ENCODE peak calls at places on chromosomes 5 and 9, in eight cellular contexts. One of them, this sample, is unnamed.

GRCh38 chr5:117657591-117657990 is 1083.0 kb upstream of the SEMA6A start:
- DNase-seq in stimulated activated naive CD8-positive, alpha-beta T cell treated with anti-CD3 and anti-CD28 coated beads, Interleukin-15, amount 100 ng/mL, for 72 hours: no peak
- DNase-seq in nephron progenitor cell: no peak
- DNase-seq in AG09319: no peak
- DNase-seq in pulmonary artery endothelial cell: no peak
- DNase-seq in effector memory CD8-positive, alpha-beta T cell: no peak
- DNase-seq in HFF-Myc: no peak
- DNase-seq in GM23248: no peak
- DNase-seq in this sample: no peak

GRCh38 chr5:173323121-173323798 is 5.0 kb downstream of the STC2 start:
- DNase-seq in stimulated activated naive CD8-positive, alpha-beta T cell treated with anti-CD3 and anti-CD28 coated beads, Interleukin-15, amount 100 ng/mL, for 72 hours: no peak
- DNase-seq in nephron progenitor cell: no peak
- DNase-seq in AG09319: no peak
- DNase-seq in pulmonary artery endothelial cell: no peak
- DNase-seq in effector memory CD8-positive, alpha-beta T cell: no peak
- DNase-seq in HFF-Myc: no peak
- DNase-seq in GM23248: no peak
- DNase-seq in this sample: no peak

GRCh38 chr5:92308679-92309078 is 925.6 kb upstream of the ARRDC3 start:
- DNase-seq in stimulated activated naive CD8-positive, alpha-beta T cell treated with anti-CD3 and anti-CD28 coated beads, Interleukin-15, amount 100 ng/mL, for 72 hours: no peak
- DNase-seq in nephron progenitor cell: no peak
- DNase-seq in AG09319: no peak
- DNase-seq in pulmonary artery endothelial cell: no peak
- DNase-seq in effector memory CD8-positive, alpha-beta T cell: no peak
- DNase-seq in HFF-Myc: no peak
- DNase-seq in GM23248: no peak
- DNase-seq in this sample: no peak

GRCh38 chr5:673140-673836 is 19.9 kb downstream of the TPPP start:
- DNase-seq in stimulated activated naive CD8-positive, alpha-beta T cell treated with anti-CD3 and anti-CD28 coated beads, Interleukin-15, amount 100 ng/mL, for 72 hours: peak
- DNase-seq in nephron progenitor cell: no peak
- DNase-seq in AG09319: no peak
- DNase-seq in pulmonary artery endothelial cell: no peak
- DNase-seq in effector memory CD8-positive, alpha-beta T cell: no peak
- DNase-seq in HFF-Myc: no peak
- DNase-seq in GM23248: no peak
- DNase-seq in this sample: no peak

GRCh38 chr9:132768932-132769894 is 98.9 kb downstream of the GTF3C4 start:
- DNase-seq in stimulated activated naive CD8-positive, alpha-beta T cell treated with anti-CD3 and anti-CD28 coated beads, Interleukin-15, amount 100 ng/mL, for 72 hours: peak
- DNase-seq in nephron progenitor cell: peak
- DNase-seq in AG09319: no peak
- DNase-seq in pulmonary artery endothelial cell: peak
- DNase-seq in effector memory CD8-positive, alpha-beta T cell: peak
- DNase-seq in HFF-Myc: peak
- DNase-seq in GM23248: peak
- DNase-seq in this sample: peak

GRCh38 chr5:115685966-115686691 is 60.3 kb upstream of the TMED7 start:
- DNase-seq in stimulated activated naive CD8-positive, alpha-beta T cell treated with anti-CD3 and anti-CD28 coated beads, Interleukin-15, amount 100 ng/mL, for 72 hours: no peak
- DNase-seq in nephron progenitor cell: no peak
- DNase-seq in AG09319: peak
- DNase-seq in pulmonary artery endothelial cell: no peak
- DNase-seq in effector memory CD8-positive, alpha-beta T cell: no peak
- DNase-seq in HFF-Myc: no peak
- DNase-seq in GM23248: peak
- DNase-seq in this sample: no peak

GRCh38 chr9:22970434-22970975 is 523.9 kb downstream of the DMRTA1 start:
- DNase-seq in stimulated activated naive CD8-positive, alpha-beta T cell treated with anti-CD3 and anti-CD28 coated beads, Interleukin-15, amount 100 ng/mL, for 72 hours: no peak
- DNase-seq in nephron progenitor cell: no peak
- DNase-seq in AG09319: no peak
- DNase-seq in pulmonary artery endothelial cell: no peak
- DNase-seq in effector memory CD8-positive, alpha-beta T cell: no peak
- DNase-seq in HFF-Myc: no peak
- DNase-seq in GM23248: no peak
- DNase-seq in this sample: no peak

GRCh38 chr9:24041294-24041693 is 215.3 kb upstream of the ELAVL2 start:
- DNase-seq in stimulated activated naive CD8-positive, alpha-beta T cell treated with anti-CD3 and anti-CD28 coated beads, Interleukin-15, amount 100 ng/mL, for 72 hours: no peak
- DNase-seq in nephron progenitor cell: no peak
- DNase-seq in AG09319: no peak
- DNase-seq in pulmonary artery endothelial cell: no peak
- DNase-seq in effector memory CD8-positive, alpha-beta T cell: no peak
- DNase-seq in HFF-Myc: no peak
- DNase-seq in GM23248: no peak
- DNase-seq in this sample: no peak

GRCh38 chr5:154757647-154758406 is 2.6 kb downstream of the LARP1 start:
- DNase-seq in stimulated activated naive CD8-positive, alpha-beta T cell treated with anti-CD3 and anti-CD28 coated beads, Interleukin-15, amount 100 ng/mL, for 72 hours: peak
- DNase-seq in nephron progenitor cell: no peak
- DNase-seq in AG09319: no peak
- DNase-seq in pulmonary artery endothelial cell: no peak
- DNase-seq in effector memory CD8-positive, alpha-beta T cell: peak
- DNase-seq in HFF-Myc: no peak
- DNase-seq in GM23248: peak
- DNase-seq in this sample: peak

GRCh38 chr9:127786773-127787123 is 914 bp downstream of the CDK9 start:
- DNase-seq in stimulated activated naive CD8-positive, alpha-beta T cell treated with anti-CD3 and anti-CD28 coated beads, Interleukin-15, amount 100 ng/mL, for 72 hours: no peak
- DNase-seq in nephron progenitor cell: no peak
- DNase-seq in AG09319: no peak
- DNase-seq in pulmonary artery endothelial cell: no peak
- DNase-seq in effector memory CD8-positive, alpha-beta T cell: no peak
- DNase-seq in HFF-Myc: no peak
- DNase-seq in GM23248: peak
- DNase-seq in this sample: no peak

GRCh38 chr5:11540112-11540511 is 364.1 kb downstream of the CTNND2 start:
- DNase-seq in stimulated activated naive CD8-positive, alpha-beta T cell treated with anti-CD3 and anti-CD28 coated beads, Interleukin-15, amount 100 ng/mL, for 72 hours: no peak
- DNase-seq in nephron progenitor cell: no peak
- DNase-seq in AG09319: no peak
- DNase-seq in pulmonary artery endothelial cell: no peak
- DNase-seq in effector memory CD8-positive, alpha-beta T cell: no peak
- DNase-seq in HFF-Myc: no peak
- DNase-seq in GM23248: no peak
- DNase-seq in this sample: no peak

GRCh38 chr9:77725820-77726219 is 77.7 kb upstream of the GNA14 start:
- DNase-seq in stimulated activated naive CD8-positive, alpha-beta T cell treated with anti-CD3 and anti-CD28 coated beads, Interleukin-15, amount 100 ng/mL, for 72 hours: peak
- DNase-seq in nephron progenitor cell: no peak
- DNase-seq in AG09319: no peak
- DNase-seq in pulmonary artery endothelial cell: no peak
- DNase-seq in effector memory CD8-positive, alpha-beta T cell: no peak
- DNase-seq in HFF-Myc: no peak
- DNase-seq in GM23248: no peak
- DNase-seq in this sample: no peak

GRCh38 chr5:6905423-6905822 is 192.2 kb downstream of the TENT4A start:
- DNase-seq in stimulated activated naive CD8-positive, alpha-beta T cell treated with anti-CD3 and anti-CD28 coated beads, Interleukin-15, amount 100 ng/mL, for 72 hours: no peak
- DNase-seq in nephron progenitor cell: no peak
- DNase-seq in AG09319: no peak
- DNase-seq in pulmonary artery endothelial cell: no peak
- DNase-seq in effector memory CD8-positive, alpha-beta T cell: no peak
- DNase-seq in HFF-Myc: no peak
- DNase-seq in GM23248: peak
- DNase-seq in this sample: no peak

GRCh38 chr5:66864240-66864884 is 268.2 kb downstream of the MAST4 start:
- DNase-seq in stimulated activated naive CD8-positive, alpha-beta T cell treated with anti-CD3 and anti-CD28 coated beads, Interleukin-15, amount 100 ng/mL, for 72 hours: peak
- DNase-seq in nephron progenitor cell: no peak
- DNase-seq in AG09319: peak
- DNase-seq in pulmonary artery endothelial cell: peak
- DNase-seq in effector memory CD8-positive, alpha-beta T cell: peak
- DNase-seq in HFF-Myc: peak
- DNase-seq in GM23248: peak
- DNase-seq in this sample: peak

GRCh38 chr9:75108571-75108970 is 20.3 kb downstream of the OSTF1 start:
- DNase-seq in stimulated activated naive CD8-positive, alpha-beta T cell treated with anti-CD3 and anti-CD28 coated beads, Interleukin-15, amount 100 ng/mL, for 72 hours: no peak
- DNase-seq in nephron progenitor cell: no peak
- DNase-seq in AG09319: no peak
- DNase-seq in pulmonary artery endothelial cell: peak
- DNase-seq in effector memory CD8-positive, alpha-beta T cell: no peak
- DNase-seq in HFF-Myc: no peak
- DNase-seq in GM23248: peak
- DNase-seq in this sample: peak

GRCh38 chr5:77333451-77334123 is 123.1 kb downstream of the PDE8B start:
- DNase-seq in stimulated activated naive CD8-positive, alpha-beta T cell treated with anti-CD3 and anti-CD28 coated beads, Interleukin-15, amount 100 ng/mL, for 72 hours: no peak
- DNase-seq in nephron progenitor cell: no peak
- DNase-seq in AG09319: no peak
- DNase-seq in pulmonary artery endothelial cell: no peak
- DNase-seq in effector memory CD8-positive, alpha-beta T cell: no peak
- DNase-seq in HFF-Myc: no peak
- DNase-seq in GM23248: no peak
- DNase-seq in this sample: no peak

GRCh38 chr9:5430912-5431311 is 6.8 kb downstream of the PLGRKT start:
- DNase-seq in stimulated activated naive CD8-positive, alpha-beta T cell treated with anti-CD3 and anti-CD28 coated beads, Interleukin-15, amount 100 ng/mL, for 72 hours: no peak
- DNase-seq in nephron progenitor cell: no peak
- DNase-seq in AG09319: no peak
- DNase-seq in pulmonary artery endothelial cell: no peak
- DNase-seq in effector memory CD8-positive, alpha-beta T cell: no peak
- DNase-seq in HFF-Myc: no peak
- DNase-seq in GM23248: peak
- DNase-seq in this sample: no peak

GRCh38 chr5:132059696-132060500 is 557 bp upstream of the IL3 start:
- DNase-seq in stimulated activated naive CD8-positive, alpha-beta T cell treated with anti-CD3 and anti-CD28 coated beads, Interleukin-15, amount 100 ng/mL, for 72 hours: peak
- DNase-seq in nephron progenitor cell: no peak
- DNase-seq in AG09319: no peak
- DNase-seq in pulmonary artery endothelial cell: no peak
- DNase-seq in effector memory CD8-positive, alpha-beta T cell: no peak
- DNase-seq in HFF-Myc: no peak
- DNase-seq in GM23248: no peak
- DNase-seq in this sample: no peak

GRCh38 chr5:115599502-115599901 is 2.8 kb downstream of the TICAM2 start:
- DNase-seq in stimulated activated naive CD8-positive, alpha-beta T cell treated with anti-CD3 and anti-CD28 coated beads, Interleukin-15, amount 100 ng/mL, for 72 hours: no peak
- DNase-seq in nephron progenitor cell: no peak
- DNase-seq in AG09319: no peak
- DNase-seq in pulmonary artery endothelial cell: no peak
- DNase-seq in effector memory CD8-positive, alpha-beta T cell: no peak
- DNase-seq in HFF-Myc: no peak
- DNase-seq in GM23248: peak
- DNase-seq in this sample: peak

GRCh38 chr9:35395076-35395675 is 94.7 kb upstream of the RUSC2 start:
- DNase-seq in stimulated activated naive CD8-positive, alpha-beta T cell treated with anti-CD3 and anti-CD28 coated beads, Interleukin-15, amount 100 ng/mL, for 72 hours: no peak
- DNase-seq in nephron progenitor cell: no peak
- DNase-seq in AG09319: no peak
- DNase-seq in pulmonary artery endothelial cell: no peak
- DNase-seq in effector memory CD8-positive, alpha-beta T cell: no peak
- DNase-seq in HFF-Myc: no peak
- DNase-seq in GM23248: no peak
- DNase-seq in this sample: no peak

GRCh38 chr5:140432212-140432611 is 30.6 kb downstream of the ANKHD1 start:
- DNase-seq in stimulated activated naive CD8-positive, alpha-beta T cell treated with anti-CD3 and anti-CD28 coated beads, Interleukin-15, amount 100 ng/mL, for 72 hours: no peak
- DNase-seq in nephron progenitor cell: no peak
- DNase-seq in AG09319: no peak
- DNase-seq in pulmonary artery endothelial cell: no peak
- DNase-seq in effector memory CD8-positive, alpha-beta T cell: no peak
- DNase-seq in HFF-Myc: no peak
- DNase-seq in GM23248: no peak
- DNase-seq in this sample: no peak

GRCh38 chr9:133048595-133048994 is 13.2 kb upstream of the CEL start:
- DNase-seq in stimulated activated naive CD8-positive, alpha-beta T cell treated with anti-CD3 and anti-CD28 coated beads, Interleukin-15, amount 100 ng/mL, for 72 hours: peak
- DNase-seq in nephron progenitor cell: no peak
- DNase-seq in AG09319: no peak
- DNase-seq in pulmonary artery endothelial cell: no peak
- DNase-seq in effector memory CD8-positive, alpha-beta T cell: peak
- DNase-seq in HFF-Myc: no peak
- DNase-seq in GM23248: peak
- DNase-seq in this sample: peak

GRCh38 chr5:89847743-89848142 is 561.8 kb downstream of the CETN3 start:
- DNase-seq in stimulated activated naive CD8-positive, alpha-beta T cell treated with anti-CD3 and anti-CD28 coated beads, Interleukin-15, amount 100 ng/mL, for 72 hours: no peak
- DNase-seq in nephron progenitor cell: no peak
- DNase-seq in AG09319: no peak
- DNase-seq in pulmonary artery endothelial cell: no peak
- DNase-seq in effector memory CD8-positive, alpha-beta T cell: no peak
- DNase-seq in HFF-Myc: no peak
- DNase-seq in GM23248: peak
- DNase-seq in this sample: peak

GRCh38 chr5:160327829-160328228 is 15.5 kb upstream of the CCNJL start:
- DNase-seq in stimulated activated naive CD8-positive, alpha-beta T cell treated with anti-CD3 and anti-CD28 coated beads, Interleukin-15, amount 100 ng/mL, for 72 hours: no peak
- DNase-seq in nephron progenitor cell: no peak
- DNase-seq in AG09319: no peak
- DNase-seq in pulmonary artery endothelial cell: no peak
- DNase-seq in effector memory CD8-positive, alpha-beta T cell: no peak
- DNase-seq in HFF-Myc: no peak
- DNase-seq in GM23248: no peak
- DNase-seq in this sample: no peak

GRCh38 chr5:159975462-159976019 is 33.4 kb upstream of the TTC1 start:
- DNase-seq in stimulated activated naive CD8-positive, alpha-beta T cell treated with anti-CD3 and anti-CD28 coated beads, Interleukin-15, amount 100 ng/mL, for 72 hours: no peak
- DNase-seq in nephron progenitor cell: peak
- DNase-seq in AG09319: peak
- DNase-seq in pulmonary artery endothelial cell: peak
- DNase-seq in effector memory CD8-positive, alpha-beta T cell: no peak
- DNase-seq in HFF-Myc: peak
- DNase-seq in GM23248: peak
- DNase-seq in this sample: peak

GRCh38 chr5:98205691-98206461 is 567.6 kb upstream of the RGMB start:
- DNase-seq in stimulated activated naive CD8-positive, alpha-beta T cell treated with anti-CD3 and anti-CD28 coated beads, Interleukin-15, amount 100 ng/mL, for 72 hours: no peak
- DNase-seq in nephron progenitor cell: no peak
- DNase-seq in AG09319: no peak
- DNase-seq in pulmonary artery endothelial cell: no peak
- DNase-seq in effector memory CD8-positive, alpha-beta T cell: no peak
- DNase-seq in HFF-Myc: no peak
- DNase-seq in GM23248: peak
- DNase-seq in this sample: peak

This sample was measured in IMR-90.